ENCODE peak calls at places on chromosomes 5 and 9, in eight cellular contexts. J is posterior cingulate gyrus, D is right atrium auricular region, U is GM03348, E is T-helper 1 cell, G is HAP-1, C is glomerular endothelial cell, O is HTR-8/SVneo. N is an unnamed sample.

GRCh38 chr9:96495341-96495740 is 45.4 kb downstream of the HABP4 start:
- DNase-seq in G (no peak), J (no peak), C (no peak), E (no peak), O (no peak), U (peak; percentile 60), D (no peak), N (no peak)

GRCh38 chr9:135504262-135505229 is 4.1 kb downstream of the MRPS2 start:
- DNase-seq in O (peak; percentile 60), G (peak; percentile 32), J (peak; percentile 73), D (no peak), E (peak; percentile 48), U (peak; percentile 83), C (no peak), N (no peak)

GRCh38 chr9:97910273-97910844 is 11.9 kb downstream of the TRMO start:
- DNase-seq in U (no peak), G (no peak), O (no peak), D (no peak), J (no peak), C (no peak), E (no peak), N (no peak)

GRCh38 chr9:2655411-2655901 is 33.9 kb downstream of the VLDLR start:
- DNase-seq in J (no peak), C (peak; percentile 39), G (no peak), U (peak; percentile 70), E (no peak), O (peak; percentile 49), D (no peak), N (no peak)

GRCh38 chr5:53127107-53127506 is 17.6 kb upstream of the MOCS2 start:
- DNase-seq in D (no peak), C (no peak), J (no peak), U (no peak), O (no peak), G (no peak), E (no peak), N (no peak)

GRCh38 chr5:6545770-6546690 is 86.8 kb downstream of the NSUN2 start:
- DNase-seq in J (peak; percentile 20), E (no peak), C (no peak), D (peak; percentile 36), O (no peak), G (no peak), U (no peak), N (no peak)

GRCh38 chr5:145988993-145989392 is 52.6 kb downstream of the SH3RF2 start:
- DNase-seq in E (no peak), C (no peak), D (no peak), G (no peak), O (no peak), J (no peak), U (no peak), N (no peak)

GRCh38 chr9:117825609-117826347 is 121.6 kb downstream of the TLR4 start:
- DNase-seq in O (no peak), U (no peak), C (no peak), E (peak; percentile 20), J (no peak), D (no peak), G (no peak), N (no peak)

GRCh38 chr9:20989923-20990341 is 41.5 kb downstream of the HACD4 start:
- DNase-seq in E (no peak), D (no peak), J (peak; percentile 64), U (no peak), C (no peak), G (no peak), O (no peak), N (peak; percentile 37)

GRCh38 chr5:33479321-33479720 is 38.6 kb downstream of the TARS1 start:
- DNase-seq in E (no peak), C (no peak), G (no peak), D (no peak), O (no peak), U (no peak), J (no peak), N (no peak)

GRCh38 chr5:177111720-177112394 is 21.7 kb upstream of the NSD1 start:
- DNase-seq in D (no peak), U (peak; percentile 76), G (peak; percentile 54), C (no peak), O (peak; percentile 76), J (peak; percentile 76), E (peak; percentile 46), N (no peak)

GRCh38 chr9:138046641-138047301 is 169.2 kb downstream of the CACNA1B start:
- DNase-seq in E (no peak), G (no peak), O (no peak), J (no peak), C (no peak), D (peak; percentile 36), U (no peak), N (no peak)

GRCh38 chr9:131727184-131727785 is 12.6 kb downstream of the RAPGEF1 start:
- DNase-seq in O (no peak), E (no peak), C (no peak), G (no peak), U (peak; percentile 42), D (no peak), J (no peak), N (no peak)

GRCh38 chr9:109447329-109448076 is 50.6 kb downstream of the PTPN3 start:
- DNase-seq in D (no peak), O (no peak), J (peak; percentile 54), U (no peak), E (no peak), G (no peak), C (no peak), N (no peak)

GRCh38 chr5:31663519-31663918 is 24.6 kb downstream of the PDZD2 start:
- DNase-seq in O (no peak), U (peak; percentile 47), D (no peak), J (no peak), G (no peak), E (no peak), C (no peak), N (no peak)

GRCh38 chr5:167945542-167946384 is 345.7 kb upstream of the WWC1 start:
- DNase-seq in E (no peak), G (no peak), D (no peak), C (no peak), U (peak; percentile 75), O (peak; percentile 54), J (peak; percentile 28), N (no peak)

GRCh38 chr5:138468133-138468965 is 3.1 kb downstream of the EGR1 start:
- DNase-seq in U (no peak), O (no peak), E (no peak), C (no peak), D (peak; percentile 68), G (no peak), J (no peak), N (no peak)

GRCh38 chr5:173018352-173018751 is 34.8 kb downstream of the ATP6V0E1 start:
- DNase-seq in D (no peak), O (no peak), U (no peak), J (no peak), E (no peak), C (no peak), G (no peak), N (no peak)

GRCh38 chr5:137236266-137236665 is 262.9 kb downstream of the SPOCK1 start:
- DNase-seq in E (no peak), C (no peak), G (no peak), O (no peak), J (no peak), U (peak; percentile 14), D (no peak), N (no peak)

GRCh38 chr9:129111762-129112151 is 542 bp downstream of the PTPA start:
- DNase-seq in C (no peak), D (no peak), J (peak; percentile 33), E (peak; percentile 13), U (peak; percentile 69), G (peak; percentile 11), O (peak; percentile 36), N (no peak)

GRCh38 chr9:112500842-112501241 is 14.2 kb downstream of the KIAA1958 start:
- DNase-seq in D (no peak), G (no peak), J (no peak), C (no peak), O (no peak), U (no peak), E (no peak), N (no peak)

GRCh38 chr9:120934271-120934670 is 7.7 kb upstream of the TRAF1 start:
- DNase-seq in O (no peak), D (peak; percentile 58), E (no peak), G (no peak), C (no peak), J (no peak), U (no peak), N (no peak)

GRCh38 chr9:87516222-87516930 is 18.7 kb downstream of the DAPK1 start:
- DNase-seq in O (no peak), U (no peak), E (no peak), D (peak; percentile 80), J (no peak), C (peak; percentile 68), G (no peak), N (no peak)